ENCODE peak calls at places on chromosomes 13 and 19, in seven cellular contexts. D is mucosa of descending colon, R is Karpas-422, G is PC-9, Q is A673, B is psoas muscle, J is GM23248. M is an unnamed sample.

GRCh38 chr13:44197791-44198770 is 175.5 kb upstream of the SERP2 start:
- DNase-seq in J (no peak), Q (no peak), D (no peak), G (peak; percentile 68), B (no peak), R (no peak), M (peak; percentile 14)

GRCh38 chr19:54928299-54928698 is 19.0 kb downstream of the NLRP7 start:
- DNase-seq in R (no peak), B (no peak), D (no peak), Q (peak; percentile 22), G (no peak), J (peak; percentile 12), M (no peak)

GRCh38 chr13:25394661-25395060 is 22.9 kb downstream of the ATP8A2 start:
- DNase-seq in R (no peak), Q (no peak), B (no peak), D (no peak), J (no peak), G (no peak), M (no peak)

GRCh38 chr13:93559718-93560117 is 333.1 kb downstream of the GPC6 start:
- DNase-seq in G (peak; percentile 64), D (no peak), R (no peak), J (peak; percentile 72), B (no peak), Q (peak; percentile 73), M (peak; percentile 66)

GRCh38 chr19:40524133-40524549 is 52.5 kb upstream of the SHKBP1 start:
- DNase-seq in D (no peak), Q (no peak), J (peak; percentile 13), R (no peak), G (no peak), B (no peak), M (no peak)

GRCh38 chr19:6223461-6224307 is 56.1 kb downstream of the MLLT1 start:
- DNase-seq in Q (no peak), R (no peak), G (no peak), D (no peak), B (peak; percentile 66), J (no peak), M (no peak)

GRCh38 chr19:41377977-41378707 is 1.8 kb downstream of the TMEM91 start:
- DNase-seq in G (no peak), J (no peak), Q (peak; percentile 58), R (peak; percentile 75), B (peak; percentile 42), D (no peak), M (no peak)

GRCh38 chr19:28044477-28044876 is 1168.5 kb downstream of the UQCRFS1 start:
- DNase-seq in G (no peak), J (no peak), B (no peak), D (no peak), Q (no peak), R (no peak), M (no peak)

GRCh38 chr13:48078251-48078656 is 16.6 kb downstream of the MED4 start:
- DNase-seq in R (peak; percentile 85), D (peak; percentile 6), Q (peak; percentile 4), G (no peak), J (peak; percentile 13), B (no peak), M (no peak)

GRCh38 chr13:40488869-40489391 is 177.5 kb downstream of the FOXO1 start:
- DNase-seq in D (no peak), B (no peak), Q (no peak), G (no peak), J (no peak), R (no peak), M (no peak)
- H3K4me3 ChIP-seq in D (no peak overlapping the region), B (no peak overlapping the region), Q (no peak overlapping the region), G (no peak overlapping the region), J (no peak overlapping the region), R (no peak overlapping the region), M (no peak overlapping the region)

DNA sequence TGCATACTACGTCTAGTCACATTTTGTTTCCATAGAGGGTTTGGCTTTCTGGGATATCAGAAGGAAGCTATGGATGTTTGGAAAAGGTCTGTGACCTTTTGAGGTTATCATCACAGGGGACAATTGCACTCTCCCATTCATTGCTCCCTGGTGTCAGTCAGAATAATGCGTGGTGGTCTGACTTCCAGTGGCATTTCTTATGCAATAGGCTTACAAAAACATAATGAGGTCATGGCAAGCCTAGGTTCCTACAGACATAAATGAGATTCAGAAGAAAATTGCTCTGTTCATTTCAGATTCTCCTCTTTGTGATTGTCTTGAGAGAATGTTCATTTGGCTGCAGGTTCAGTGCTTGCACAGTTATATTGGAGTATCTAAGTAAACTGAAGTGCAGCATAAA is 54.6 kb downstream of the ARHGAP35 start:
- DNase-seq in J (peak; percentile 30), Q (peak; percentile 46), G (no peak), B (no peak), D (no peak), R (no peak), M (no peak)
- H3K4me1 ChIP-seq in J (peaks cover 43% of the 10 kb centered on the region), Q (peaks cover 33% of the 10 kb centered on the region), G (peaks cover 64% of the 10 kb centered on the region), B (peaks cover 27% of the 10 kb centered on the region), D (peaks cover 14% of the 10 kb centered on the region), R (peaks cover 39% of the 10 kb centered on the region), M (peaks cover 31% of the 10 kb centered on the region)

DNA sequence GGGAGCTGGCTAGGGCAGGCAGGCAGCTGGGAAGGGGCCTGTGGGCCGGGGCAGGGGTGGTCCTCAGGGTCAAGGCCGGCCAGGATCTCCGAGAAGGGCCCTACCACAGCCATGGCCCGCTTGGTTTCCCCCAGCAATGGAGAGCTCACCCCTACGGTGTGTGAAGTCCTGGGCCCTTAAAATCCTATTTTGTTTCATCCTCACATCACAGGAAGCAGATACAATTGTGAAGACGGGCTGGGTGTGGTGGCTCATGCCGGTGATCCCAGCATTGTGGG is 8.7 kb downstream of the RNU6-9 start:
- DNase-seq in D (no peak), J (no peak), B (no peak), Q (no peak), G (no peak), R (no peak), M (no peak)
- H3K4me3 ChIP-seq in D (no peak overlapping the region), J (no peak overlapping the region), B (no peak overlapping the region), Q (no peak overlapping the region), G (no peak overlapping the region), R (no peak overlapping the region), M (no peak overlapping the region)

GRCh38 chr19:345320-345879 is 804 bp upstream of the MIER2 start:
- DNase-seq in R (peak; percentile 26), G (no peak), J (peak; percentile 6), D (peak; percentile 4), Q (no peak), B (no peak), M (no peak)
- H3K4me1 ChIP-seq in R (peaks cover 21% of the 10 kb centered on the region), G (peaks cover 22% of the 10 kb centered on the region), J (peaks cover 19% of the 10 kb centered on the region), D (peaks cover 16% of the 10 kb centered on the region), Q (peaks cover 26% of the 10 kb centered on the region), B (peaks cover 33% of the 10 kb centered on the region), M (peaks cover 34% of the 10 kb centered on the region)

DNA sequence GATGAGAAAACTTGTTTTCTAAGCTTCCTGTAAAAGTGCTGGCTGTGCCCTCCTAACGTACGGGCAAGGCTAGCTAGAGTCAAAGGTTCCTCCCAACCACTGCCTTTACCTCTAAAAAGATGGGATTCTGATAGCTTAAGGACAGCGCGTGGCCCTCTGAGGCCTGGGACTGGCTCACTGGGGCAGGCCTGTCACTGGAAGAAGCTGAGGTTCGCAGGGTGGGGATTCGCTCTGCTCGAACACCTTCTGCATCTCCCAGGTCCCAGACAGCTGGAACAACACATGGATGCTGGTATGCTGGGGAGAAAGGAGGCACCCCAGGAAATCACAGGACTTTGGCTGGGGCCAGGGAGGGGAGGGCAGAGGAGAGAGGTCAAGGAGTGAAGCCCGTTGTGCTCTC is 53.1 kb downstream of the CRYL1 start:
- DNase-seq in G (no peak), R (no peak), Q (no peak), B (no peak), D (no peak), J (no peak), M (no peak)
- H3K4me3 ChIP-seq in G (no peak overlapping the region), R (no peak overlapping the region), Q (no peak overlapping the region), B (no peak overlapping the region), D (no peak overlapping the region), J (no peak overlapping the region), M (no peak overlapping the region)

DNA sequence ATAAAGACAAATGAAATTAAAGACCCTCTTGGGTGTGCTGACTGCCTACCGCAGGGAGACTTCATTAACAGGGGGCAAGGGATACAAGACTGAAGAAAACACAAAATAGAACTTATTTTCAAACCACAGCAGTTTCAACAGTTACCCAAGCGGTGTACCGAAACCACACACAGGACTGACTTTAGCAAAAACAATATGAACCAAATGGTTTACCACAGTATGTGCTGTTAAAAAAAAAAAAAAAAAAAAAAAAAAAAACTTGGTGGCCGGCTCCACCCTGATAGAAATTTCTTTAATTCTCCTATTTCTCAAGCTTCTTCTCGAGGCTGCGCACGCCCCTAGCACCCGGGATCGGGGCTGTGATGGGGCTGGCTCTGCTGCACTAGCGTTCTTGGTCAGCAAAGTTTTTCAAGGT is 42.6 kb downstream of the KLF2 start:
- DNase-seq in Q (no peak), D (no peak), J (no peak), R (no peak), B (peak; percentile 54), G (no peak), M (no peak)
- H3K4me1 ChIP-seq in Q (no peaks in the 10 kb centered on the region), D (peaks cover 46% of the 10 kb centered on the region), J (no peaks in the 10 kb centered on the region), R (peaks cover 34% of the 10 kb centered on the region), B (peaks cover 25% of the 10 kb centered on the region), G (no peaks in the 10 kb centered on the region), M (peaks cover 40% of the 10 kb centered on the region)

DNA sequence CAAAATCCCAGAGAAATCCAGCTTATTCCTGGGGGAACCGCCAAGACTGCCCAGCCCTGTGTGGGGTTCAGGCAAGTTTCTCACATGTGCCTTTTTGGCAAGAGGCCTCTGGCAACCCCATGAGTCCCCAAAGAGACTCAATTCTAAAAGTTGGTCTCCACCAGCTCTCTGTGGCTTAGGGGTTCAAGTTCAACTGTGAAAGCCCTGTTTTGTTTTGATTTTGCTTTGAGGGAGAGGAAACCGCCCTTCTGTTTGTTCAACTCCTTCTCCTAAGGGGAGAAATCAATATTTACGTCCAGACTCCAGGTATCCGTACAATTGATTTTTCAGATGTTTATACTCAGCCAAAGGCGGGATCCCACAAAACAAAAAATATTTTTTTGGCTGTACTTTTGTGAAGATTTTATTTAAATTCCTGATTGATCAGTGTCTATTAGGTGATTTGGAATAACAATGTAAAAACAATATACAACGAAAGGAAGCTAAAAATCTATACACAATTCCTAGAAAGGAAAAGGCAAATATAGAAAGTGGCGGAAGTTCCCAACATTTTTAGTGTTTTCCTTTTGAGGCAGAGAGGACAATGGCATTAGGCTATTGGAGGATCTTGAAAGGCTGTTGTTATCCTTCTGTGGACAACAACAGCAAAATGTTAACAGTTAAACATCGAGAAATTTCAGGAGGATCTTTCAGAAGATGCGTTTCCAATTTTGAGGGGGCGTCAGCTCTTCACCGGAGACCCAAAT is 582 bp upstream of the LDLR start:
- DNase-seq in Q (no peak), D (peak; percentile 34), G (no peak), J (peak; percentile 35), B (no peak), R (no peak), M (no peak)
- H3K4me3 ChIP-seq in Q (peak overlapping the region; percentile 90), D (no peak overlapping the region), G (peak overlapping the region; percentile 65), J (peak overlapping the region; percentile 89), B (peak overlapping the region; percentile 70), R (peak overlapping the region; percentile 85), M (peak overlapping the region; percentile 67)

M was measured in SJSA1.